ENCODE peak calls at places on chromosomes 5 and 9, in seven cellular contexts. P is CD4-positive, CD25-positive, alpha-beta regulatory T cell; S is heart left ventricle; A is HCT116; R is adipocyte; K is lower lobe of right lung; O is neuronal stem cell. U is an unnamed sample.

GRCh38 chr9:6779417-6780241 is 21.9 kb downstream of the KDM4C start:
- DNase-seq in P (no peak), S (no peak), A (no peak), R (no peak), K (no peak), O (no peak), U (no peak)

GRCh38 chr5:1437452-1437851 is 7.8 kb downstream of the SLC6A3 start:
- DNase-seq in P (no peak), S (no peak), A (peak; percentile 4), R (no peak), K (no peak), O (no peak), U (peak; percentile 95)

GRCh38 chr5:149228610-149229297 is 42.9 kb upstream of the AFAP1L1 start:
- DNase-seq in P (no peak), S (peak; percentile 68), A (peak; percentile 89), R (peak; percentile 92), K (no peak), O (no peak), U (peak; percentile 79)

GRCh38 chr5:53276825-53277224 is 167.3 kb upstream of the MOCS2 start:
- DNase-seq in P (no peak), S (no peak), A (no peak), R (peak; percentile 55), K (no peak), O (no peak), U (no peak)

GRCh38 chr5:135718151-135718550 is 116.3 kb upstream of the SLC25A48 start:
- DNase-seq in P (no peak), S (no peak), A (peak; percentile 8), R (peak; percentile 4), K (no peak), O (no peak), U (no peak)

GRCh38 chr9:21527579-21527978 is 45.5 kb upstream of the IFNE start:
- DNase-seq in P (no peak), S (no peak), A (no peak), R (no peak), K (no peak), O (no peak), U (no peak)

GRCh38 chr5:138754699-138755057 is 1.5 kb downstream of the CTNNA1 start:
- DNase-seq in P (no peak), S (no peak), A (peak; percentile 39), R (no peak), K (no peak), O (no peak), U (no peak)

GRCh38 chr5:180381428-180381827 is 28.3 kb upstream of the GFPT2 start:
- DNase-seq in P (no peak), S (no peak), A (no peak), R (no peak), K (no peak), O (no peak), U (no peak)

GRCh38 chr5:157750320-157750719 is 6.8 kb downstream of the LSM11 start:
- DNase-seq in P (no peak), S (no peak), A (no peak), R (peak; percentile 17), K (no peak), O (no peak), U (peak; percentile 31)

GRCh38 chr5:10556893-10557746 is 6.8 kb upstream of the ANKRD33B start:
- DNase-seq in P (no peak), S (no peak), A (no peak), R (no peak), K (no peak), O (no peak), U (no peak)

GRCh38 chr5:139004374-139005307 is 129.5 kb upstream of the LRRTM2 start:
- DNase-seq in P (no peak), S (no peak), A (no peak), R (no peak), K (no peak), O (no peak), U (no peak)

GRCh38 chr9:61668846-61669245 is 479.0 kb downstream of the SPATA31A7 start:
- DNase-seq in P (no peak), S (no peak), A (no peak), R (no peak), K (no peak), O (no peak), U (no peak)

GRCh38 chr9:127555830-127556820 is 56.0 kb upstream of the STXBP1 start:
- DNase-seq in P (peak; percentile 95), S (peak; percentile 63), A (peak; percentile 80), R (peak; percentile 96), K (peak; percentile 82), O (no peak), U (peak; percentile 97)

GRCh38 chr9:92632641-92633040 is 37.3 kb downstream of the IPPK start:
- DNase-seq in P (no peak), S (no peak), A (no peak), R (no peak), K (peak; percentile 20), O (no peak), U (no peak)

GRCh38 chr5:105581988-105582690 is 2019.5 kb upstream of the NUDT12 start:
- DNase-seq in P (no peak), S (no peak), A (no peak), R (no peak), K (no peak), O (no peak), U (no peak)

GRCh38 chr9:135969064-135969683 is 8.0 kb upstream of the UBAC1 start:
- DNase-seq in P (no peak), S (no peak), A (no peak), R (no peak), K (no peak), O (no peak), U (no peak)

GRCh38 chr9:130313103-130313858 is 47.7 kb downstream of the HMCN2 start:
- DNase-seq in P (no peak), S (peak; percentile 22), A (no peak), R (no peak), K (peak; percentile 35), O (no peak), U (no peak)

GRCh38 chr5:172049226-172049796 is 42.9 kb upstream of the FBXW11 start:
- DNase-seq in P (no peak), S (no peak), A (no peak), R (no peak), K (no peak), O (no peak), U (no peak)

GRCh38 chr5:115621365-115621900 is 4.4 kb downstream of the TMED7 start:
- DNase-seq in P (no peak), S (no peak), A (no peak), R (no peak), K (no peak), O (no peak), U (no peak)

GRCh38 chr9:114829686-114830085 is 23.8 kb upstream of the TNFSF15 start:
- DNase-seq in P (no peak), S (no peak), A (no peak), R (no peak), K (no peak), O (no peak), U (no peak)

GRCh38 chr5:310941-311434 is 10.5 kb upstream of the AHRR start:
- DNase-seq in P (no peak), S (no peak), A (no peak), R (no peak), K (no peak), O (no peak), U (no peak)

GRCh38 chr5:76337949-76338589 is 65.0 kb upstream of the IQGAP2 start:
- DNase-seq in P (peak; percentile 77), S (no peak), A (peak; percentile 65), R (peak; percentile 38), K (no peak), O (peak; percentile 37), U (peak; percentile 42)

GRCh38 chr5:39178171-39178570 is 41.2 kb downstream of the FYB1 start:
- DNase-seq in P (peak; percentile 52), S (no peak), A (no peak), R (no peak), K (no peak), O (no peak), U (no peak)

GRCh38 chr5:95283761-95284511 is 958 bp downstream of the MCTP1 start:
- DNase-seq in P (peak; percentile 13), S (peak; percentile 33), A (no peak), R (peak; percentile 45), K (peak; percentile 72), O (peak; percentile 55), U (peak; percentile 29)

GRCh38 chr5:75566710-75567309 is 44.4 kb upstream of the ANKDD1B start:
- DNase-seq in P (peak; percentile 66), S (no peak), A (peak; percentile 80), R (peak; percentile 95), K (no peak), O (peak; percentile 23), U (peak; percentile 2)

GRCh38 chr5:109533847-109534272 is 124.1 kb upstream of the PJA2 start:
- DNase-seq in P (no peak), S (no peak), A (no peak), R (peak; percentile 40), K (no peak), O (no peak), U (peak; percentile 22)

GRCh38 chr5:169149317-169149716 is 151.6 kb downstream of the SLIT3 start:
- DNase-seq in P (no peak), S (no peak), A (no peak), R (no peak), K (no peak), O (no peak), U (no peak)

GRCh38 chr9:134466869-134467616 is 140.8 kb downstream of the RXRA start:
- DNase-seq in P (no peak), S (no peak), A (no peak), R (no peak), K (no peak), O (no peak), U (no peak)

GRCh38 chr5:134258896-134259295 is 33.0 kb upstream of the PPP2CA start:
- DNase-seq in P (no peak), S (no peak), A (no peak), R (no peak), K (no peak), O (no peak), U (no peak)

GRCh38 chr9:101097210-101097609 is 68.7 kb downstream of the PLPPR1 start:
- DNase-seq in P (no peak), S (no peak), A (no peak), R (no peak), K (no peak), O (no peak), U (no peak)
- H3K27me3 ChIP-seq in P (no peaks in the 10 kb centered on the region), S (no peaks in the 10 kb centered on the region), A (peaks cover 6% of the 10 kb centered on the region), R (no peaks in the 10 kb centered on the region), K (no peaks in the 10 kb centered on the region), O (no peaks in the 10 kb centered on the region), U (no peaks in the 10 kb centered on the region)

DNA sequence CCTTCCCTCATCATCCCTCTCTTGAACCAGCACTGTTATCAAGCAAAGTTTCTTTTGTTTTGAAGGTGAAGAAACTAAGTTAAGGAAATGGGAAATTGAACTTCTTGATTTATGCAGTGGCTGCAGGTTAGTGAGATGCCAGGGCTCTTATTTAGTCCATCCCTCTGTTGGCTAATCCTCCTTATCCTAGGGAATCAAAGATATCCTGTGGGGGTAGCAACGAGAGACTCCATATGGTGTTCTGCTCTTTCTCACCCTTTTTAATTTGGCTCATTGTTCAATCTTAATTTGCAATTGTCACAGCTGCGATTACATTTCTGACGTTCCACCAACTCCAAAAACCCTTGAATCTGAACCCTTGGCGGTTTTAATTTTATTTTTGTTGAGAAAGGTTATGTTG is 91.1 kb downstream of the MAT2B start:
- DNase-seq in P (no peak), S (no peak), A (no peak), R (no peak), K (no peak), O (no peak), U (no peak)
- H3K27me3 ChIP-seq in P (peaks cover 1% of the 10 kb centered on the region), S (no peaks in the 10 kb centered on the region), A (peaks cover 19% of the 10 kb centered on the region), R (peaks cover 9% of the 10 kb centered on the region), K (no peaks in the 10 kb centered on the region), O (peaks cover 4% of the 10 kb centered on the region), U (peaks cover 5% of the 10 kb centered on the region)

GRCh38 chr9:36911037-36911436 is 123.0 kb downstream of the PAX5 start:
- DNase-seq in P (no peak), S (no peak), A (no peak), R (no peak), K (no peak), O (no peak), U (no peak)
- H3K27me3 ChIP-seq in P (peaks cover 5% of the 10 kb centered on the region), S (no peaks in the 10 kb centered on the region), A (peaks cover 52% of the 10 kb centered on the region), R (peaks cover 72% of the 10 kb centered on the region), K (peaks cover 34% of the 10 kb centered on the region), O (no peaks in the 10 kb centered on the region), U (peaks cover 24% of the 10 kb centered on the region)

GRCh38 chr9:109497193-109498165 is 628 bp downstream of the PTPN3 start:
- DNase-seq in P (no peak), S (no peak), A (no peak), R (peak; percentile 54), K (no peak), O (no peak), U (peak; percentile 32)
- H3K27me3 ChIP-seq in P (peaks cover 24% of the 10 kb centered on the region), S (peaks cover 5% of the 10 kb centered on the region), A (no peaks in the 10 kb centered on the region), R (peaks cover 49% of the 10 kb centered on the region), K (peaks cover 28% of the 10 kb centered on the region), O (peaks cover 95% of the 10 kb centered on the region), U (peaks cover 22% of the 10 kb centered on the region)

U was measured in MG63.